ENCODE peak calls at places on chromosome 14, in ten cellular contexts. H is small intestine, L is adipocyte, Y is fibroblast of lung, G is astrocyte, P is body of pancreas, C is heart left ventricle, X is colonic mucosa, T is Peyer's patch, Q is breast epithelium. Z is an unnamed sample. For H3K4me1, H3K9me3 and H3K27me3, the result is how much of the 10 kb centered on the place peaks cover.

GRCh38 chr14:99535908-99536778 is 54.9 kb downstream of the CCNK start:
- DNase-seq in C (no peak), Y (no peak), L (no peak), Q (no peak), X (no peak), H (no peak), P (no peak), G (no peak), T (no peak), Z (no peak)

GRCh38 chr14:37145395-37145794 is 27.0 kb downstream of the SLC25A21 start:
- DNase-seq in X (no peak), L (no peak), T (no peak), Q (no peak), C (no peak), H (no peak), P (no peak), Y (no peak), G (no peak), Z (no peak)

GRCh38 chr14:88933203-88933602 is 108.8 kb downstream of the TTC8 start:
- DNase-seq in H (no peak), P (no peak), T (no peak), X (no peak), L (no peak), Y (no peak), G (peak), Q (no peak), C (no peak), Z (no peak)

GRCh38 chr14:28756896-28757570 is 9.6 kb upstream of the FOXG1 start:
- DNase-seq in G (peak), P (peak), H (peak), X (no peak), Y (peak), Q (no peak), C (no peak), T (no peak), L (peak), Z (no peak)

GRCh38 chr14:100738704-100739131 is 12.0 kb downstream of the DLK1 start:
- DNase-seq in G (no peak), T (no peak), Y (no peak), Q (no peak), P (no peak), C (peak), X (no peak), L (no peak), H (no peak), Z (no peak)

GRCh38 chr14:60695327-60695726 is 28.8 kb downstream of the SIX4 start:
- DNase-seq in X (no peak), Y (no peak), Q (no peak), P (no peak), H (no peak), C (no peak), L (no peak), T (no peak), G (no peak), Z (no peak)

GRCh38 chr14:104145826-104146642 is 7.6 kb downstream of the KIF26A start:
- DNase-seq in H (no peak), Y (no peak), L (no peak), P (peak), G (no peak), C (peak), Q (no peak), X (no peak), T (no peak), Z (no peak)

GRCh38 chr14:80942158-80942738 is 710 bp upstream of the CEP128 start:
- DNase-seq in H (no peak), C (no peak), X (no peak), T (no peak), L (no peak), Q (no peak), G (no peak), P (no peak), Y (no peak), Z (no peak)

GRCh38 chr14:75399819-75400678 is 27.8 kb upstream of the JDP2 start:
- DNase-seq in X (peak), P (peak), H (peak), Q (peak), Y (peak), G (no peak), T (peak), C (peak), L (peak), Z (peak)

GRCh38 chr14:61611880-61612630 is 83.3 kb upstream of the HIF1A start:
- DNase-seq in T (no peak), X (no peak), Q (no peak), L (peak), G (no peak), H (no peak), Y (no peak), C (no peak), P (no peak), Z (no peak)

GRCh38 chr14:68667313-68667791 is 125.5 kb downstream of the ZFP36L1 start:
- DNase-seq in L (peak), Q (no peak), P (no peak), C (no peak), H (no peak), X (no peak), Y (peak), G (peak), T (no peak), Z (no peak)

GRCh38 chr14:72783741-72784140 is 110.2 kb downstream of the DPF3 start:
- DNase-seq in T (no peak), Y (no peak), H (no peak), P (no peak), C (no peak), X (peak), Q (no peak), G (no peak), L (no peak), Z (no peak)

GRCh38 chr14:54579606-54580005 is 12.7 kb downstream of the SAMD4A start:
- DNase-seq in T (no peak), X (no peak), Y (no peak), L (peak), H (peak), P (no peak), G (peak), C (no peak), Q (no peak), Z (no peak)

GRCh38 chr14:90503582-90503981 is 106.8 kb downstream of the CALM1 start:
- DNase-seq in P (peak), H (peak), Y (no peak), G (no peak), C (no peak), T (no peak), Q (no peak), X (no peak), L (no peak), Z (peak)

GRCh38 chr14:72558721-72559120 is 335.2 kb downstream of the DPF3 start:
- DNase-seq in Y (peak), G (peak), P (no peak), Q (peak), T (no peak), L (no peak), C (no peak), H (no peak), X (no peak), Z (no peak)

GRCh38 chr14:24710403-24711063 is 76.5 kb upstream of the GZMB start:
- DNase-seq in Y (peak), G (peak), L (peak), H (peak), T (peak), X (peak), Q (peak), P (peak), C (peak), Z (peak)

GRCh38 chr14:25042362-25043299 is 7.3 kb downstream of the STXBP6 start:
- DNase-seq in Y (peak), G (peak), X (peak), Q (no peak), T (no peak), C (no peak), P (peak), L (peak), H (peak), Z (peak)

GRCh38 chr14:69647216-69647615 is 35.8 kb downstream of the SUSD6 start:
- DNase-seq in Y (no peak), P (no peak), Q (no peak), L (no peak), X (no peak), T (no peak), C (no peak), H (no peak), G (no peak), Z (no peak)

GRCh38 chr14:92951912-92952471 is 29.0 kb downstream of the CHGA start:
- DNase-seq in P (peak), Y (peak), G (peak), C (peak), L (peak), X (peak), T (peak), H (peak), Q (peak), Z (peak)

GRCh38 chr14:89399594-89400068 is 17.4 kb downstream of the FOXN3 start:
- DNase-seq in H (no peak), Q (no peak), G (peak), P (peak), X (no peak), C (no peak), L (peak), T (no peak), Y (peak), Z (no peak)

GRCh38 chr14:70919774-70920173 is 12.5 kb downstream of the PCNX1 start:
- DNase-seq in L (peak), Q (no peak), X (no peak), H (no peak), T (no peak), G (peak), P (no peak), Y (peak), C (no peak), Z (no peak)

GRCh38 chr14:47060050-47060449 is 408.5 kb upstream of the RPL10L start:
- DNase-seq in P (no peak), X (no peak), H (no peak), Y (no peak), Q (no peak), C (no peak), L (no peak), G (no peak), T (no peak), Z (no peak)

GRCh38 chr14:36660736-36661505 is 739 bp upstream of the PAX9 start:
- DNase-seq in H (peak), C (no peak), L (no peak), P (peak), G (no peak), X (no peak), Q (no peak), Y (no peak), T (no peak), Z (no peak)

GRCh38 chr14:35390577-35391387 is 13.8 kb downstream of the NFKBIA start:
- DNase-seq in G (peak), Y (no peak), P (no peak), C (no peak), L (no peak), H (peak), Q (no peak), X (no peak), T (no peak), Z (no peak)

GRCh38 chr14:30283822-30284446 is 275.0 kb upstream of the G2E3 start:
- DNase-seq in L (peak), P (peak), Y (peak), X (peak), T (no peak), Q (no peak), C (no peak), G (peak), H (peak), Z (peak)

GRCh38 chr14:32708134-32708533 is 230.5 kb upstream of the NPAS3 start:
- DNase-seq in Y (no peak), C (no peak), G (no peak), T (no peak), X (no peak), L (no peak), P (no peak), H (no peak), Q (no peak), Z (no peak)

GRCh38 chr14:65164068-65164824 is 61.9 kb upstream of the MAX start:
- DNase-seq in X (peak), Y (peak), C (no peak), Q (no peak), L (peak), H (peak), G (no peak), P (peak), T (no peak), Z (no peak)

GRCh38 chr14:100278702-100279101 is 27.5 kb downstream of the SLC25A29 start:
- DNase-seq in C (no peak), P (no peak), Y (peak), G (peak), L (peak), T (no peak), X (no peak), Q (no peak), H (no peak), Z (peak)

GRCh38 chr14:95515523-95516517 is 630 bp downstream of the SYNE3 start:
- DNase-seq in X (peak), L (peak), T (peak), C (peak), P (peak), G (peak), Y (no peak), Q (peak), H (peak), Z (peak)

GRCh38 chr14:100056964-100057817 is 8.0 kb upstream of the EVL start:
- DNase-seq in T (no peak), Q (no peak), X (no peak), H (no peak), P (no peak), L (no peak), G (no peak), Y (peak), C (no peak), Z (no peak)

GRCh38 chr14:67251573-67252226 is 10.5 kb downstream of the PALS1 start:
- DNase-seq in L (no peak), G (peak), T (no peak), P (no peak), X (no peak), Y (peak), C (no peak), Q (no peak), H (no peak), Z (no peak)

GRCh38 chr14:40987481-40987880 is 619.2 kb upstream of the LRFN5 start:
- DNase-seq in T (no peak), H (no peak), P (no peak), L (no peak), Y (no peak), X (no peak), Q (no peak), G (no peak), C (no peak), Z (no peak)

GRCh38 chr14:93064411-93065271 is 51.1 kb downstream of the ITPK1 start:
- DNase-seq in X (no peak), G (peak), T (no peak), H (no peak), P (no peak), Y (no peak), Q (no peak), C (peak), L (no peak), Z (no peak)

GRCh38 chr14:20485900-20486299 is 16.7 kb downstream of the PNP start:
- DNase-seq in L (no peak), G (no peak), C (no peak), Q (no peak), P (peak), T (no peak), H (no peak), X (no peak), Y (no peak), Z (no peak)

GRCh38 chr14:31025335-31026075 is at the start of gene AP4S1:
- DNase-seq in H (peak), T (peak), C (peak), P (peak), G (no peak), L (peak), X (peak), Y (peak), Q (peak), Z (peak)

GRCh38 chr14:98698341-98698740 is 573.7 kb downstream of the BCL11B start:
- DNase-seq in Y (no peak), Q (no peak), H (no peak), T (no peak), X (no peak), L (no peak), P (no peak), G (no peak), C (no peak), Z (no peak)

GRCh38 chr14:88518592-88519512 is 36.0 kb downstream of the PTPN21 start:
- DNase-seq in P (no peak), L (peak), Y (peak), H (no peak), Q (no peak), X (no peak), G (peak), C (no peak), T (no peak), Z (no peak)

GRCh38 chr14:58690801-58691516 is 53.2 kb downstream of the DACT1 start:
- DNase-seq in Y (no peak), H (peak), T (no peak), L (no peak), Q (no peak), P (no peak), C (no peak), X (peak), G (no peak), Z (no peak)

GRCh38 chr14:20427231-20428009 is 8.5 kb downstream of the KLHL33 start:
- DNase-seq in T (no peak), X (no peak), H (peak), P (no peak), G (peak), Y (peak), L (peak), Q (no peak), C (no peak), Z (no peak)

GRCh38 chr14:104187931-104188726 is 49.7 kb downstream of the KIF26A start:
- DNase-seq in P (no peak), H (peak), T (no peak), C (no peak), X (peak), G (no peak), Q (no peak), Y (no peak), L (no peak), Z (no peak)

GRCh38 chr14:105818712-105819005 is 292.3 kb downstream of the TMEM121 start:
- DNase-seq in H (no peak), X (no peak), Y (no peak), L (no peak), T (no peak), C (no peak), G (no peak), Q (no peak), P (no peak), Z (no peak)
- H3K4me1 ChIP-seq in H (under half), X (under half), Y (under half), L (under half), T (under half), C (under half), G (under half), Q (under half), P (under half), Z (under half)

DNA sequence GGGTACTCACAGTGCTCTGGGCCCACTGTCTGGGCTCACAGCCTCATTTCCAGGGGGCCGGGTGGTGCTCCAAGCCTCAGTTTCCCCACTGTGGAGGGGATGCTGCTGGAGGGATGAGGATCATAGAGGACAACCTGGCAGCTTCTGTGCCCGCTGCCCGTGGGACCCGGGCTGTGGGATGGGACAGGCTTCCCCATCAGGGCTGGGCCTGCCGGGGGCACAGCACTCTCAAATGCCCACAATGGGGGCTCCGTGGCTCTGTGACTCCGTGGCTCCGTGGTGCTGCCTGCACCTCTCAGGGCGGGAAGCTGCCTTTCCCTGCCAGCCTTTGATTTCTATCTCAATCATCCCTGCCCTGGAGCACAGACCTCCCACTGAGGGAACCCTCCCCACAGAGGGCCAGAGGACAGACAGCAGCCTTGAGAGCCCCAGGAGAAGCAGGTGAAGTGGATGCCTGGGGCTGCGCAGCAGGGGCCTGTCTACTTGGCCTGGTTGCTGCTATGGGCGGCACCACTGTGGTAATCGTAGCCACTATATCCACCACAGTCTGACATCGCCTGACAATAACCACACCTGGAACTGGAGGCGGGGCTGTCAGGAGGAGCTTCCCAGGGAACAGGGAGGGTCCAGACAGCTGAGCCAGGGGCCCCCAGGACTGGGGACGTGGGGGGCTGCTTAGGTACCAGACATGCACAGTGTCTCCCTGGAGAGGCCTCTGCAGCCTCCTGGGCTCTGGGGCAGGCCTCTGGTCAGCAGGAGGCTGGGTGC is 375.9 kb downstream of the TMEM121 start:
- DNase-seq in G (no peak), C (no peak), T (no peak), P (no peak), L (no peak), H (no peak), Y (no peak), Q (no peak), X (no peak), Z (no peak)
- H3K9me3 ChIP-seq in G (under half), C (under half), T (under half), P (under half), L (under half), H (under half), Y (under half), Q (under half), X (under half), Z (under half)

GRCh38 chr14:102923201-102923919 is 897 bp downstream of the AMN start:
- DNase-seq in H (peak), G (no peak), Y (no peak), T (no peak), Q (no peak), P (no peak), L (peak), C (no peak), X (peak), Z (no peak)
- H3K27me3 ChIP-seq in H (under half), G (under half), Y (under half), T (under half), Q (under half), P (under half), L (under half), C (under half), X (under half), Z (under half)

GRCh38 chr14:22483863-22484593 is 105.0 kb downstream of the DAD1 start:
- DNase-seq in Y (no peak), Q (no peak), T (peak), X (no peak), P (no peak), C (no peak), H (no peak), G (no peak), L (no peak), Z (no peak)
- H3K4me1 ChIP-seq in Y (under half), Q (under half), T (under half), X (under half), P (under half), C (under half), H (under half), G (under half), L (half or more), Z (under half)

GRCh38 chr14:22630066-22630465 is 14.1 kb downstream of the OR6J1 start:
- DNase-seq in X (no peak), C (no peak), L (no peak), Q (no peak), T (no peak), G (no peak), Y (no peak), P (no peak), H (no peak), Z (no peak)

GRCh38 chr14:22627506-22628263 is 16.5 kb downstream of the OR6J1 start:
- DNase-seq in X (no peak), Q (no peak), T (no peak), G (no peak), H (peak), P (no peak), Y (no peak), L (no peak), C (no peak), Z (no peak)

GRCh38 chr14:22634233-22634632 is 9.9 kb downstream of the OR6J1 start:
- DNase-seq in G (no peak), L (no peak), C (no peak), H (no peak), Y (no peak), P (no peak), T (no peak), Q (no peak), X (no peak), Z (no peak)

GRCh38 chr14:22629357-22629756 is 14.8 kb downstream of the OR6J1 start:
- DNase-seq in T (no peak), Y (no peak), G (no peak), P (no peak), Q (no peak), C (no peak), H (no peak), X (no peak), L (no peak), Z (no peak)

GRCh38 chr14:22630486-22630885 is 13.7 kb downstream of the OR6J1 start:
- DNase-seq in T (no peak), Q (no peak), Y (peak), G (peak), P (no peak), H (no peak), X (no peak), L (no peak), C (no peak), Z (no peak)
- H3K9me3 ChIP-seq in T (under half), Q (under half), Y (under half), G (under half), P (under half), H (under half), X (under half), L (under half), C (under half), Z (under half)

GRCh38 chr14:52318057-52318456 is 3.9 kb downstream of the PTGER2 start:
- DNase-seq in P (no peak), T (no peak), L (no peak), C (no peak), Y (no peak), G (no peak), X (no peak), Q (no peak), H (peak), Z (no peak)
- H3K27me3 ChIP-seq in P (under half), T (under half), L (under half), C (under half), Y (under half), G (under half), X (under half), Q (under half), H (under half), Z (under half)

GRCh38 chr14:52911904-52912303 is 38.9 kb downstream of the FERMT2 start:
- DNase-seq in T (no peak), Y (no peak), Q (no peak), G (no peak), C (no peak), H (no peak), X (no peak), L (no peak), P (no peak), Z (no peak)
- H3K4me1 ChIP-seq in T (under half), Y (under half), Q (under half), G (under half), C (under half), H (under half), X (under half), L (under half), P (under half), Z (under half)

GRCh38 chr14:106390947-106391346 is 864.6 kb downstream of the TMEM121 start:
- DNase-seq in Q (no peak), Y (no peak), L (no peak), P (no peak), H (no peak), C (no peak), X (no peak), T (no peak), G (no peak), Z (no peak)
- H3K9me3 ChIP-seq in Q (under half), Y (under half), L (under half), P (under half), H (under half), C (under half), X (under half), T (under half), G (under half), Z (under half)